ENCODE peak calls at places on chromosome 1, in eight cellular contexts. One of them, this sample, is unnamed.

GRCh38 chr1:205719015-205719414 is 31.0 kb downstream of the NUCKS1 start:
- DNase-seq in midbrain: no peak
- DNase-seq in ELF-1: no peak
- DNase-seq in effector CD8-positive, alpha-beta T cell: no peak
- DNase-seq in activated naive CD8-positive, alpha-beta T cell treated with anti-CD3 and anti-CD28 coated beads for 36 hours: no peak
- DNase-seq in activated CD4-positive, CD25-positive, alpha-beta regulatory T cell: no peak
- DNase-seq in astrocyte of the cerebellum: no peak
- DNase-seq in nephron progenitor cell: no peak
- DNase-seq in this sample: no peak

GRCh38 chr1:84598846-84599741 is 24.9 kb upstream of the CTBS start:
- DNase-seq in midbrain: no peak
- DNase-seq in effector CD8-positive, alpha-beta T cell: no peak
- DNase-seq in nephron progenitor cell: no peak
- DNase-seq in activated CD4-positive, CD25-positive, alpha-beta regulatory T cell: no peak
- DNase-seq in astrocyte of the cerebellum: no peak
- DNase-seq in activated naive CD8-positive, alpha-beta T cell treated with anti-CD3 and anti-CD28 coated beads for 36 hours: no peak
- DNase-seq in ELF-1: no peak
- DNase-seq in this sample: no peak

GRCh38 chr1:150409504-150410362 is 45.8 kb downstream of the RPRD2 start:
- DNase-seq in activated CD4-positive, CD25-positive, alpha-beta regulatory T cell: no peak
- DNase-seq in ELF-1: no peak
- DNase-seq in effector CD8-positive, alpha-beta T cell: no peak
- DNase-seq in nephron progenitor cell: no peak
- DNase-seq in midbrain: no peak
- DNase-seq in activated naive CD8-positive, alpha-beta T cell treated with anti-CD3 and anti-CD28 coated beads for 36 hours: no peak
- DNase-seq in astrocyte of the cerebellum: no peak
- DNase-seq in this sample: no peak

GRCh38 chr1:234286206-234286605 is 87.0 kb upstream of the COA6 start:
- DNase-seq in activated naive CD8-positive, alpha-beta T cell treated with anti-CD3 and anti-CD28 coated beads for 36 hours: no peak
- DNase-seq in activated CD4-positive, CD25-positive, alpha-beta regulatory T cell: no peak
- DNase-seq in astrocyte of the cerebellum: no peak
- DNase-seq in ELF-1: no peak
- DNase-seq in midbrain: no peak
- DNase-seq in effector CD8-positive, alpha-beta T cell: no peak
- DNase-seq in nephron progenitor cell: no peak
- DNase-seq in this sample: no peak

GRCh38 chr1:157641177-157641576 is 43.3 kb upstream of the FCRL4 start:
- DNase-seq in effector CD8-positive, alpha-beta T cell: no peak
- DNase-seq in activated naive CD8-positive, alpha-beta T cell treated with anti-CD3 and anti-CD28 coated beads for 36 hours: no peak
- DNase-seq in astrocyte of the cerebellum: no peak
- DNase-seq in activated CD4-positive, CD25-positive, alpha-beta regulatory T cell: no peak
- DNase-seq in nephron progenitor cell: no peak
- DNase-seq in ELF-1: no peak
- DNase-seq in midbrain: no peak
- DNase-seq in this sample: peak; percentile 4

GRCh38 chr1:153353226-153353947 is 4.3 kb upstream of the S100A9 start:
- DNase-seq in nephron progenitor cell: peak; percentile 40
- DNase-seq in midbrain: no peak
- DNase-seq in activated naive CD8-positive, alpha-beta T cell treated with anti-CD3 and anti-CD28 coated beads for 36 hours: no peak
- DNase-seq in astrocyte of the cerebellum: no peak
- DNase-seq in ELF-1: peak; percentile 39
- DNase-seq in activated CD4-positive, CD25-positive, alpha-beta regulatory T cell: no peak
- DNase-seq in effector CD8-positive, alpha-beta T cell: no peak
- DNase-seq in this sample: peak; percentile 86

GRCh38 chr1:92310185-92310597 is 11.3 kb downstream of the RPAP2 start:
- DNase-seq in astrocyte of the cerebellum: peak; percentile 9
- DNase-seq in effector CD8-positive, alpha-beta T cell: no peak
- DNase-seq in activated naive CD8-positive, alpha-beta T cell treated with anti-CD3 and anti-CD28 coated beads for 36 hours: no peak
- DNase-seq in ELF-1: no peak
- DNase-seq in activated CD4-positive, CD25-positive, alpha-beta regulatory T cell: no peak
- DNase-seq in midbrain: peak; percentile 34
- DNase-seq in nephron progenitor cell: no peak
- DNase-seq in this sample: peak; percentile 14

GRCh38 chr1:118660769-118661168 is 327.4 kb downstream of the TBX15 start:
- DNase-seq in ELF-1: no peak
- DNase-seq in nephron progenitor cell: no peak
- DNase-seq in astrocyte of the cerebellum: no peak
- DNase-seq in midbrain: no peak
- DNase-seq in effector CD8-positive, alpha-beta T cell: no peak
- DNase-seq in activated CD4-positive, CD25-positive, alpha-beta regulatory T cell: no peak
- DNase-seq in activated naive CD8-positive, alpha-beta T cell treated with anti-CD3 and anti-CD28 coated beads for 36 hours: no peak
- DNase-seq in this sample: no peak

GRCh38 chr1:68046423-68046822 is 4.0 kb downstream of the DIRAS3 start:
- DNase-seq in activated naive CD8-positive, alpha-beta T cell treated with anti-CD3 and anti-CD28 coated beads for 36 hours: no peak
- DNase-seq in astrocyte of the cerebellum: no peak
- DNase-seq in effector CD8-positive, alpha-beta T cell: no peak
- DNase-seq in nephron progenitor cell: no peak
- DNase-seq in ELF-1: no peak
- DNase-seq in midbrain: no peak
- DNase-seq in activated CD4-positive, CD25-positive, alpha-beta regulatory T cell: no peak
- DNase-seq in this sample: peak; percentile 40

GRCh38 chr1:151946366-151946764 is 37.1 kb upstream of the THEM4 start:
- DNase-seq in nephron progenitor cell: no peak
- DNase-seq in ELF-1: no peak
- DNase-seq in midbrain: no peak
- DNase-seq in effector CD8-positive, alpha-beta T cell: no peak
- DNase-seq in activated CD4-positive, CD25-positive, alpha-beta regulatory T cell: no peak
- DNase-seq in activated naive CD8-positive, alpha-beta T cell treated with anti-CD3 and anti-CD28 coated beads for 36 hours: peak; percentile 10
- DNase-seq in astrocyte of the cerebellum: no peak
- DNase-seq in this sample: no peak

GRCh38 chr1:53643061-53643880 is 95.7 kb downstream of the GLIS1 start:
- DNase-seq in astrocyte of the cerebellum: no peak
- DNase-seq in nephron progenitor cell: no peak
- DNase-seq in effector CD8-positive, alpha-beta T cell: no peak
- DNase-seq in activated naive CD8-positive, alpha-beta T cell treated with anti-CD3 and anti-CD28 coated beads for 36 hours: no peak
- DNase-seq in activated CD4-positive, CD25-positive, alpha-beta regulatory T cell: no peak
- DNase-seq in midbrain: no peak
- DNase-seq in ELF-1: no peak
- DNase-seq in this sample: no peak

GRCh38 chr1:103180660-103181059 is 72.3 kb upstream of the COL11A1 start:
- DNase-seq in midbrain: no peak
- DNase-seq in activated CD4-positive, CD25-positive, alpha-beta regulatory T cell: no peak
- DNase-seq in effector CD8-positive, alpha-beta T cell: no peak
- DNase-seq in nephron progenitor cell: no peak
- DNase-seq in activated naive CD8-positive, alpha-beta T cell treated with anti-CD3 and anti-CD28 coated beads for 36 hours: no peak
- DNase-seq in ELF-1: no peak
- DNase-seq in astrocyte of the cerebellum: peak; percentile 81
- DNase-seq in this sample: no peak

GRCh38 chr1:83511327-83511726 is 487.6 kb downstream of the TTLL7 start:
- DNase-seq in midbrain: no peak
- DNase-seq in effector CD8-positive, alpha-beta T cell: no peak
- DNase-seq in ELF-1: no peak
- DNase-seq in astrocyte of the cerebellum: peak; percentile 20
- DNase-seq in activated CD4-positive, CD25-positive, alpha-beta regulatory T cell: no peak
- DNase-seq in nephron progenitor cell: no peak
- DNase-seq in activated naive CD8-positive, alpha-beta T cell treated with anti-CD3 and anti-CD28 coated beads for 36 hours: no peak
- DNase-seq in this sample: no peak

GRCh38 chr1:152968248-152968647 is 2.2 kb upstream of the SPRR4 start:
- DNase-seq in astrocyte of the cerebellum: no peak
- DNase-seq in nephron progenitor cell: no peak
- DNase-seq in activated naive CD8-positive, alpha-beta T cell treated with anti-CD3 and anti-CD28 coated beads for 36 hours: no peak
- DNase-seq in effector CD8-positive, alpha-beta T cell: no peak
- DNase-seq in ELF-1: no peak
- DNase-seq in midbrain: no peak
- DNase-seq in activated CD4-positive, CD25-positive, alpha-beta regulatory T cell: no peak
- DNase-seq in this sample: no peak

GRCh38 chr1:67983867-67984266 is 66.6 kb downstream of the DIRAS3 start:
- DNase-seq in ELF-1: no peak
- DNase-seq in activated CD4-positive, CD25-positive, alpha-beta regulatory T cell: no peak
- DNase-seq in effector CD8-positive, alpha-beta T cell: no peak
- DNase-seq in astrocyte of the cerebellum: no peak
- DNase-seq in nephron progenitor cell: no peak
- DNase-seq in midbrain: no peak
- DNase-seq in activated naive CD8-positive, alpha-beta T cell treated with anti-CD3 and anti-CD28 coated beads for 36 hours: no peak
- DNase-seq in this sample: no peak

GRCh38 chr1:63909511-63909910 is 135.7 kb downstream of the ROR1 start:
- DNase-seq in activated naive CD8-positive, alpha-beta T cell treated with anti-CD3 and anti-CD28 coated beads for 36 hours: no peak
- DNase-seq in nephron progenitor cell: no peak
- DNase-seq in activated CD4-positive, CD25-positive, alpha-beta regulatory T cell: no peak
- DNase-seq in ELF-1: no peak
- DNase-seq in effector CD8-positive, alpha-beta T cell: no peak
- DNase-seq in astrocyte of the cerebellum: no peak
- DNase-seq in midbrain: no peak
- DNase-seq in this sample: no peak

GRCh38 chr1:43557744-43558245 is 27.1 kb downstream of the PTPRF start:
- DNase-seq in nephron progenitor cell: no peak
- DNase-seq in astrocyte of the cerebellum: no peak
- DNase-seq in activated naive CD8-positive, alpha-beta T cell treated with anti-CD3 and anti-CD28 coated beads for 36 hours: no peak
- DNase-seq in activated CD4-positive, CD25-positive, alpha-beta regulatory T cell: no peak
- DNase-seq in midbrain: no peak
- DNase-seq in ELF-1: no peak
- DNase-seq in effector CD8-positive, alpha-beta T cell: no peak
- DNase-seq in this sample: peak; percentile 86

GRCh38 chr1:63843884-63844283 is 70.1 kb downstream of the ROR1 start:
- DNase-seq in midbrain: no peak
- DNase-seq in ELF-1: peak; percentile 63
- DNase-seq in effector CD8-positive, alpha-beta T cell: no peak
- DNase-seq in activated CD4-positive, CD25-positive, alpha-beta regulatory T cell: no peak
- DNase-seq in activated naive CD8-positive, alpha-beta T cell treated with anti-CD3 and anti-CD28 coated beads for 36 hours: no peak
- DNase-seq in nephron progenitor cell: no peak
- DNase-seq in astrocyte of the cerebellum: no peak
- DNase-seq in this sample: peak; percentile 49

GRCh38 chr1:52460686-52461085 is 56.3 kb downstream of the PRPF38A start:
- DNase-seq in effector CD8-positive, alpha-beta T cell: no peak
- DNase-seq in ELF-1: no peak
- DNase-seq in midbrain: no peak
- DNase-seq in astrocyte of the cerebellum: no peak
- DNase-seq in nephron progenitor cell: no peak
- DNase-seq in activated CD4-positive, CD25-positive, alpha-beta regulatory T cell: no peak
- DNase-seq in activated naive CD8-positive, alpha-beta T cell treated with anti-CD3 and anti-CD28 coated beads for 36 hours: no peak
- DNase-seq in this sample: no peak

GRCh38 chr1:230153655-230154296 is 86.7 kb downstream of the GALNT2 start:
- DNase-seq in ELF-1: peak; percentile 27
- DNase-seq in astrocyte of the cerebellum: no peak
- DNase-seq in activated CD4-positive, CD25-positive, alpha-beta regulatory T cell: no peak
- DNase-seq in nephron progenitor cell: no peak
- DNase-seq in activated naive CD8-positive, alpha-beta T cell treated with anti-CD3 and anti-CD28 coated beads for 36 hours: no peak
- DNase-seq in effector CD8-positive, alpha-beta T cell: no peak
- DNase-seq in midbrain: peak; percentile 53
- DNase-seq in this sample: no peak

GRCh38 chr1:159066108-159066507 is 10.5 kb downstream of the AIM2 start:
- DNase-seq in astrocyte of the cerebellum: no peak
- DNase-seq in ELF-1: no peak
- DNase-seq in activated CD4-positive, CD25-positive, alpha-beta regulatory T cell: no peak
- DNase-seq in activated naive CD8-positive, alpha-beta T cell treated with anti-CD3 and anti-CD28 coated beads for 36 hours: no peak
- DNase-seq in nephron progenitor cell: no peak
- DNase-seq in midbrain: no peak
- DNase-seq in effector CD8-positive, alpha-beta T cell: no peak
- DNase-seq in this sample: no peak

GRCh38 chr1:100445565-100445964 is 92.4 kb upstream of the GPR88 start:
- DNase-seq in activated CD4-positive, CD25-positive, alpha-beta regulatory T cell: no peak
- DNase-seq in midbrain: no peak
- DNase-seq in ELF-1: no peak
- DNase-seq in nephron progenitor cell: no peak
- DNase-seq in astrocyte of the cerebellum: no peak
- DNase-seq in activated naive CD8-positive, alpha-beta T cell treated with anti-CD3 and anti-CD28 coated beads for 36 hours: no peak
- DNase-seq in effector CD8-positive, alpha-beta T cell: no peak
- DNase-seq in this sample: no peak

GRCh38 chr1:196545239-196545638 is 63.0 kb downstream of the KCNT2 start:
- DNase-seq in effector CD8-positive, alpha-beta T cell: no peak
- DNase-seq in midbrain: no peak
- DNase-seq in ELF-1: no peak
- DNase-seq in activated CD4-positive, CD25-positive, alpha-beta regulatory T cell: no peak
- DNase-seq in activated naive CD8-positive, alpha-beta T cell treated with anti-CD3 and anti-CD28 coated beads for 36 hours: no peak
- DNase-seq in astrocyte of the cerebellum: no peak
- DNase-seq in nephron progenitor cell: no peak
- DNase-seq in this sample: peak; percentile 1

GRCh38 chr1:246145900-246146299 is 361.2 kb downstream of the SMYD3 start:
- DNase-seq in midbrain: no peak
- DNase-seq in activated CD4-positive, CD25-positive, alpha-beta regulatory T cell: no peak
- DNase-seq in astrocyte of the cerebellum: no peak
- DNase-seq in ELF-1: no peak
- DNase-seq in nephron progenitor cell: no peak
- DNase-seq in activated naive CD8-positive, alpha-beta T cell treated with anti-CD3 and anti-CD28 coated beads for 36 hours: no peak
- DNase-seq in effector CD8-positive, alpha-beta T cell: no peak
- DNase-seq in this sample: no peak

GRCh38 chr1:229537894-229538293 is 20.6 kb downstream of the ABCB10 start:
- DNase-seq in ELF-1: no peak
- DNase-seq in nephron progenitor cell: no peak
- DNase-seq in astrocyte of the cerebellum: no peak
- DNase-seq in effector CD8-positive, alpha-beta T cell: no peak
- DNase-seq in activated naive CD8-positive, alpha-beta T cell treated with anti-CD3 and anti-CD28 coated beads for 36 hours: no peak
- DNase-seq in activated CD4-positive, CD25-positive, alpha-beta regulatory T cell: no peak
- DNase-seq in midbrain: no peak
- DNase-seq in this sample: no peak

GRCh38 chr1:216388558-216388957 is 34.7 kb downstream of the USH2A start:
- DNase-seq in activated naive CD8-positive, alpha-beta T cell treated with anti-CD3 and anti-CD28 coated beads for 36 hours: no peak
- DNase-seq in midbrain: no peak
- DNase-seq in nephron progenitor cell: no peak
- DNase-seq in astrocyte of the cerebellum: no peak
- DNase-seq in effector CD8-positive, alpha-beta T cell: no peak
- DNase-seq in activated CD4-positive, CD25-positive, alpha-beta regulatory T cell: no peak
- DNase-seq in ELF-1: peak; percentile 8
- DNase-seq in this sample: peak; percentile 37

GRCh38 chr1:10958614-10959013 is 53.8 kb upstream of the TARDBP start:
- DNase-seq in activated CD4-positive, CD25-positive, alpha-beta regulatory T cell: no peak
- DNase-seq in effector CD8-positive, alpha-beta T cell: no peak
- DNase-seq in nephron progenitor cell: no peak
- DNase-seq in midbrain: no peak
- DNase-seq in ELF-1: peak; percentile 75
- DNase-seq in astrocyte of the cerebellum: no peak
- DNase-seq in activated naive CD8-positive, alpha-beta T cell treated with anti-CD3 and anti-CD28 coated beads for 36 hours: no peak
- DNase-seq in this sample: peak; percentile 83

GRCh38 chr1:100909018-100909417 is 13.1 kb downstream of the SLC30A7 start:
- DNase-seq in astrocyte of the cerebellum: no peak
- DNase-seq in effector CD8-positive, alpha-beta T cell: no peak
- DNase-seq in ELF-1: no peak
- DNase-seq in activated naive CD8-positive, alpha-beta T cell treated with anti-CD3 and anti-CD28 coated beads for 36 hours: no peak
- DNase-seq in nephron progenitor cell: no peak
- DNase-seq in midbrain: no peak
- DNase-seq in activated CD4-positive, CD25-positive, alpha-beta regulatory T cell: no peak
- DNase-seq in this sample: no peak

GRCh38 chr1:35184495-35185199 is 8.3 kb downstream of the SFPQ start:
- DNase-seq in activated CD4-positive, CD25-positive, alpha-beta regulatory T cell: no peak
- DNase-seq in ELF-1: no peak
- DNase-seq in astrocyte of the cerebellum: no peak
- DNase-seq in nephron progenitor cell: no peak
- DNase-seq in midbrain: no peak
- DNase-seq in activated naive CD8-positive, alpha-beta T cell treated with anti-CD3 and anti-CD28 coated beads for 36 hours: no peak
- DNase-seq in effector CD8-positive, alpha-beta T cell: no peak
- DNase-seq in this sample: no peak

This sample was measured in H7.